ENCODE peak calls at places on chromosomes 13 and 19, in seven cellular contexts. Z, J, V, T, N, P and Y are unnamed samples.

GRCh38 chr13:83879431-83880171 is 2.7 kb downstream of the SLITRK1 start:
- DNase-seq in P (no peak), N (no peak), V (no peak), Z (no peak), J (no peak), T (no peak), Y (no peak)

GRCh38 chr19:47419037-47419783 is at the start of gene MEIS3:
- DNase-seq in T (no peak), Z (no peak), V (no peak), P (no peak), N (no peak), J (no peak), Y (no peak)

GRCh38 chr19:32189956-32190706 is 155.3 kb upstream of the ZNF507 start:
- DNase-seq in Z (no peak), P (no peak), T (no peak), V (no peak), N (no peak), J (no peak), Y (no peak)

GRCh38 chr13:92221916-92222315 is 823.5 kb downstream of the GPC5 start:
- DNase-seq in J (no peak), T (no peak), V (no peak), Z (no peak), N (no peak), P (peak; percentile 35), Y (no peak)

GRCh38 chr13:101649490-101650126 is 197.1 kb downstream of the ITGBL1 start:
- DNase-seq in Z (no peak), T (no peak), V (no peak), J (no peak), N (peak; percentile 70), P (no peak), Y (no peak)

GRCh38 chr19:4368128-4368820 is 24.9 kb downstream of the MPND start:
- DNase-seq in T (no peak), J (no peak), Z (no peak), V (no peak), P (no peak), N (no peak), Y (no peak)

GRCh38 chr19:47232422-47233211 is 1.6 kb upstream of the BBC3 start:
- DNase-seq in J (peak; percentile 75), N (peak; percentile 71), V (no peak), P (peak; percentile 79), T (no peak), Z (no peak), Y (no peak)

GRCh38 chr13:23796546-23796945 is 92.7 kb downstream of the MIPEP start:
- DNase-seq in T (no peak), P (no peak), J (no peak), N (no peak), V (no peak), Z (no peak), Y (no peak)

GRCh38 chr19:18119243-18120105 is 21.9 kb downstream of the MAST3 start:
- DNase-seq in T (peak; percentile 73), Z (no peak), P (peak; percentile 63), N (no peak), J (no peak), V (no peak), Y (no peak)

GRCh38 chr13:21413013-21413412 is 46.1 kb downstream of the ZDHHC20 start:
- DNase-seq in J (no peak), T (no peak), N (no peak), V (no peak), Z (no peak), P (no peak), Y (no peak)

GRCh38 chr19:17996826-17997316 is 11.1 kb upstream of the ARRDC2 start:
- DNase-seq in P (peak; percentile 77), N (peak; percentile 68), V (peak; percentile 91), Z (peak; percentile 36), T (peak; percentile 79), J (peak; percentile 93), Y (peak; percentile 98)

GRCh38 chr13:106299616-106300015 is 235.8 kb downstream of the EFNB2 start:
- DNase-seq in T (no peak), P (no peak), V (no peak), N (no peak), Z (no peak), J (no peak), Y (no peak)

GRCh38 chr13:40315416-40316064 is 350.9 kb downstream of the FOXO1 start:
- DNase-seq in P (peak; percentile 12), V (no peak), N (no peak), Z (no peak), T (peak; percentile 75), J (no peak), Y (no peak)

GRCh38 chr19:1526979-1527649 is 3.2 kb downstream of the PLK5 start:
- DNase-seq in V (no peak), Z (no peak), J (no peak), T (no peak), N (no peak), P (no peak), Y (no peak)

GRCh38 chr19:14363203-14364097 is 17.8 kb upstream of the ADGRE5 start:
- DNase-seq in J (peak; percentile 78), T (peak; percentile 38), V (peak; percentile 83), P (peak; percentile 51), Z (no peak), N (peak; percentile 76), Y (peak; percentile 53)

GRCh38 chr13:22883262-22883840 is 297.4 kb upstream of the SGCG start:
- DNase-seq in Z (no peak), T (no peak), V (no peak), N (no peak), J (no peak), P (no peak), Y (no peak)

GRCh38 chr19:15180451-15181390 is 20.1 kb downstream of the NOTCH3 start:
- DNase-seq in Z (no peak), P (peak; percentile 86), N (no peak), T (no peak), J (peak; percentile 73), V (peak; percentile 81), Y (no peak)

GRCh38 chr13:100549316-100549715 is 39.3 kb downstream of the GGACT start:
- DNase-seq in P (no peak), N (no peak), J (no peak), V (no peak), T (no peak), Z (no peak), Y (no peak)

GRCh38 chr19:38690146-38690545 is 42.7 kb downstream of the ACTN4 start:
- DNase-seq in T (no peak), P (no peak), V (no peak), N (no peak), Z (no peak), J (no peak), Y (no peak)

GRCh38 chr13:88824218-88824617 is 1153.0 kb downstream of the SLITRK5 start:
- DNase-seq in T (no peak), V (no peak), P (no peak), J (no peak), N (no peak), Z (no peak), Y (no peak)

GRCh38 chr19:11766597-11767591 is at the start of gene ZNF441:
- DNase-seq in N (peak; percentile 94), J (peak; percentile 100), P (peak; percentile 98), T (peak; percentile 88), Z (peak; percentile 95), V (peak; percentile 97), Y (peak; percentile 98)

GRCh38 chr13:40476175-40476958 is 190.1 kb downstream of the FOXO1 start:
- DNase-seq in V (no peak), T (no peak), P (no peak), J (no peak), N (peak; percentile 59), Z (no peak), Y (no peak)

GRCh38 chr13:107244241-107244640 is 676.3 kb upstream of the ARGLU1 start:
- DNase-seq in Z (no peak), T (no peak), P (no peak), J (no peak), V (no peak), N (no peak), Y (no peak)

GRCh38 chr19:8702350-8702749 is 3.8 kb upstream of the ACTL9 start:
- DNase-seq in P (no peak), Z (no peak), T (no peak), N (no peak), J (no peak), V (no peak), Y (no peak)

GRCh38 chr19:41668315-41668714 is 19.8 kb downstream of the CEACAM7 start:
- DNase-seq in N (no peak), P (no peak), J (no peak), T (no peak), Z (no peak), V (no peak), Y (no peak)

GRCh38 chr13:30968734-30969335 is 36.4 kb downstream of the TEX26 start:
- DNase-seq in P (no peak), T (no peak), N (no peak), V (no peak), J (no peak), Z (no peak), Y (no peak)

GRCh38 chr19:48501961-48502719 is 9.5 kb downstream of the LMTK3 start:
- DNase-seq in P (peak; percentile 98), V (peak; percentile 100), N (no peak), J (peak; percentile 83), T (peak; percentile 86), Z (no peak), Y (no peak)

GRCh38 chr19:54704928-54705327 is 19.3 kb upstream of the KIR3DL3 start:
- DNase-seq in P (no peak), Z (no peak), V (no peak), J (no peak), N (no peak), T (no peak), Y (no peak)

GRCh38 chr13:43804461-43805070 is 17.8 kb upstream of the ENOX1 start:
- DNase-seq in T (peak; percentile 50), N (peak; percentile 65), J (no peak), P (peak; percentile 61), V (no peak), Z (no peak), Y (peak; percentile 42)

GRCh38 chr19:4583961-4584669 is 24.6 kb upstream of the SEMA6B start:
- DNase-seq in V (peak; percentile 72), N (no peak), P (no peak), J (no peak), Z (no peak), T (no peak), Y (peak; percentile 68)

GRCh38 chr13:99590519-99591011 is 89.3 kb downstream of the TM9SF2 start:
- DNase-seq in T (no peak), P (no peak), J (no peak), Z (no peak), V (no peak), N (no peak), Y (no peak)

GRCh38 chr19:50827476-50827875 is 3.9 kb upstream of the KLK1 start:
- DNase-seq in V (no peak), T (no peak), Z (no peak), N (no peak), P (no peak), J (no peak), Y (no peak)